ENCODE peak calls at places on chromosomes 6 and 20, in nine cellular contexts. A is naive thymus-derived CD4-positive, alpha-beta T cell; E is Right ventricle myocardium inferior; T is Right ventricle myocardium superior; P is pancreas; J is Ammon's horn; G is AG10803; V is GDM1; K is Jurkat, Clone E6-1. Y is an unnamed sample.

GRCh38 chr6:8558953-8559352 is 123.6 kb upstream of the SLC35B3 start:
- DNase-seq in A (no peak), E (no peak), T (no peak), P (no peak), J (no peak), G (no peak), V (no peak), K (no peak), Y (no peak)

GRCh38 chr6:34243901-34244884 is 4.6 kb downstream of the SMIM29 start:
- DNase-seq in A (no peak), E (peak), T (peak), P (no peak), J (peak), G (peak), V (peak), K (no peak), Y (peak)

GRCh38 chr20:38424404-38424803 is 10.7 kb downstream of the SNHG17 start:
- DNase-seq in A (no peak), E (no peak), T (no peak), P (no peak), J (no peak), G (no peak), V (no peak), K (no peak), Y (no peak)

GRCh38 chr20:9978395-9979004 is 56.3 kb upstream of the ANKEF1 start:
- DNase-seq in A (peak), E (no peak), T (no peak), P (no peak), J (peak), G (peak), V (peak), K (peak), Y (no peak)

GRCh38 chr6:21187485-21187884 is 406.1 kb upstream of the SOX4 start:
- DNase-seq in A (no peak), E (no peak), T (no peak), P (no peak), J (no peak), G (no peak), V (no peak), K (no peak), Y (no peak)

GRCh38 chr20:16360668-16361067 is 212.6 kb downstream of the KIF16B start:
- DNase-seq in A (no peak), E (no peak), T (no peak), P (no peak), J (no peak), G (no peak), V (no peak), K (no peak), Y (no peak)

GRCh38 chr6:141388666-141389065 is 744.1 kb upstream of the GJE1 start:
- DNase-seq in A (no peak), E (no peak), T (no peak), P (no peak), J (no peak), G (no peak), V (no peak), K (no peak), Y (no peak)

GRCh38 chr6:130163261-130163660 is 59.5 kb downstream of the SAMD3 start:
- DNase-seq in A (no peak), E (no peak), T (no peak), P (no peak), J (no peak), G (no peak), V (no peak), K (no peak), Y (no peak)

GRCh38 chr6:126038234-126038633 is 51.9 kb downstream of the TRMT11 start:
- DNase-seq in A (no peak), E (no peak), T (no peak), P (no peak), J (no peak), G (no peak), V (no peak), K (no peak), Y (no peak)

GRCh38 chr20:22475662-22476061 is 108.7 kb downstream of the FOXA2 start:
- DNase-seq in A (no peak), E (no peak), T (no peak), P (no peak), J (no peak), G (no peak), V (no peak), K (no peak), Y (no peak)

GRCh38 chr20:17662333-17663039 is 19.6 kb downstream of the RRBP1 start:
- DNase-seq in A (no peak), E (no peak), T (peak), P (no peak), J (peak), G (peak), V (no peak), K (no peak), Y (peak)

Y was measured in psoas muscle.